ENCODE peak calls at places on chromosome X, in seven cellular contexts. One of them, this sample, is unnamed.

GRCh38 chrX:131826572-131826971 is 196.5 kb upstream of the STK26 start:
- DNase-seq in GM06990: no peak
- DNase-seq in cardiac fibroblast: no peak
- DNase-seq in astrocyte: no peak
- DNase-seq in lower leg skin: no peak
- DNase-seq in AG09309: no peak
- DNase-seq in prostate gland: no peak
- DNase-seq in this sample: no peak

GRCh38 chrX:136768469-136769084 is 12.2 kb downstream of the ARHGEF6 start:
- DNase-seq in GM06990: peak
- DNase-seq in prostate gland: no peak
- DNase-seq in cardiac fibroblast: peak
- DNase-seq in astrocyte: peak
- DNase-seq in AG09309: peak
- DNase-seq in lower leg skin: peak
- DNase-seq in this sample: peak

GRCh38 chrX:130109429-130110378 is 593 bp downstream of the ELF4 start:
- DNase-seq in prostate gland: no peak
- DNase-seq in lower leg skin: no peak
- DNase-seq in astrocyte: no peak
- DNase-seq in GM06990: no peak
- DNase-seq in cardiac fibroblast: peak
- DNase-seq in AG09309: no peak
- DNase-seq in this sample: no peak

GRCh38 chrX:102154218-102154860 is 1.4 kb downstream of the BEX5 start:
- DNase-seq in GM06990: no peak
- DNase-seq in prostate gland: peak
- DNase-seq in astrocyte: no peak
- DNase-seq in lower leg skin: no peak
- DNase-seq in AG09309: no peak
- DNase-seq in cardiac fibroblast: no peak
- DNase-seq in this sample: no peak

GRCh38 chrX:70444326-70445196 is at the start of gene DLG3:
- DNase-seq in cardiac fibroblast: peak
- DNase-seq in AG09309: no peak
- DNase-seq in lower leg skin: no peak
- DNase-seq in GM06990: no peak
- DNase-seq in prostate gland: no peak
- DNase-seq in astrocyte: no peak
- DNase-seq in this sample: no peak

GRCh38 chrX:2967584-2967983 is 38.4 kb upstream of the ARSD start:
- DNase-seq in cardiac fibroblast: no peak
- DNase-seq in AG09309: no peak
- DNase-seq in GM06990: no peak
- DNase-seq in astrocyte: no peak
- DNase-seq in prostate gland: no peak
- DNase-seq in lower leg skin: no peak
- DNase-seq in this sample: no peak

GRCh38 chrX:77969538-77969937 is at the start of gene PGAM4:
- DNase-seq in astrocyte: no peak
- DNase-seq in cardiac fibroblast: no peak
- DNase-seq in lower leg skin: no peak
- DNase-seq in GM06990: no peak
- DNase-seq in AG09309: no peak
- DNase-seq in prostate gland: no peak
- DNase-seq in this sample: no peak

GRCh38 chrX:47637546-47638195 is 7.9 kb upstream of the CFP start:
- DNase-seq in lower leg skin: no peak
- DNase-seq in AG09309: no peak
- DNase-seq in astrocyte: no peak
- DNase-seq in cardiac fibroblast: no peak
- DNase-seq in GM06990: peak
- DNase-seq in prostate gland: no peak
- DNase-seq in this sample: no peak

GRCh38 chrX:54452920-54453319 is 12.7 kb downstream of the TSR2 start:
- DNase-seq in prostate gland: no peak
- DNase-seq in AG09309: no peak
- DNase-seq in GM06990: no peak
- DNase-seq in cardiac fibroblast: peak
- DNase-seq in lower leg skin: no peak
- DNase-seq in astrocyte: no peak
- DNase-seq in this sample: no peak

DNA sequence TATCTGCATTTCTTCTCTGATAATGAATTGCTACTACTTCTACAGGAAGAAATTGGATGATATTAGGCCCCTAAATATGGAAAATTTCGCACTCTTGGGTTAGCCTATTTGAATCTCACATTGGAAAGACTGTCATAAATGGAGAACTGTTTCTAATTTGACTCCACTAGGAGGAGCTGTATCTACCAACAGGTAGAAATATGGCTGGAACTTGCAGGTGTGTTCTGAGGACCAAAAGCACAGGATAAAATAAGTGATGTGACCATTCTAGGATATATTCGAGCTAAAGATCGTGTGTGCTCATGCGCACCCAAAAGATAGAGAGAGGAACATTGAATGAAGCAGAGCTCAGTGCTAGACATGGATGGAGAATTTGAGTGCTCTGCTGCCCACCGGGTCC is 4.8 kb upstream of the NKAP start:
- DNase-seq in cardiac fibroblast: no peak
- DNase-seq in lower leg skin: no peak
- DNase-seq in astrocyte: no peak
- DNase-seq in AG09309: no peak
- DNase-seq in GM06990: no peak
- DNase-seq in prostate gland: no peak
- DNase-seq in this sample: no peak
- TF ChIP-seq CTCF in cardiac fibroblast: no peak
- TF ChIP-seq CTCF in lower leg skin: no peak
- TF ChIP-seq CTCF in astrocyte: peak
- TF ChIP-seq CTCF in AG09309: no peak
- TF ChIP-seq CTCF in GM06990: peak
- TF ChIP-seq CTCF in prostate gland: no peak
- TF ChIP-seq CTCF in this sample: peak

GRCh38 chrX:13721371-13721770 is 13.0 kb downstream of the TRAPPC2 start:
- DNase-seq in GM06990: no peak
- DNase-seq in prostate gland: no peak
- DNase-seq in lower leg skin: no peak
- DNase-seq in AG09309: no peak
- DNase-seq in astrocyte: no peak
- DNase-seq in cardiac fibroblast: no peak
- DNase-seq in this sample: no peak
- H3K4me3 ChIP-seq in GM06990: no peak
- H3K4me3 ChIP-seq in prostate gland: no peak
- H3K4me3 ChIP-seq in lower leg skin: no peak
- H3K4me3 ChIP-seq in AG09309: no peak
- H3K4me3 ChIP-seq in astrocyte: no peak
- H3K4me3 ChIP-seq in cardiac fibroblast: no peak
- H3K4me3 ChIP-seq in this sample: no peak

DNA sequence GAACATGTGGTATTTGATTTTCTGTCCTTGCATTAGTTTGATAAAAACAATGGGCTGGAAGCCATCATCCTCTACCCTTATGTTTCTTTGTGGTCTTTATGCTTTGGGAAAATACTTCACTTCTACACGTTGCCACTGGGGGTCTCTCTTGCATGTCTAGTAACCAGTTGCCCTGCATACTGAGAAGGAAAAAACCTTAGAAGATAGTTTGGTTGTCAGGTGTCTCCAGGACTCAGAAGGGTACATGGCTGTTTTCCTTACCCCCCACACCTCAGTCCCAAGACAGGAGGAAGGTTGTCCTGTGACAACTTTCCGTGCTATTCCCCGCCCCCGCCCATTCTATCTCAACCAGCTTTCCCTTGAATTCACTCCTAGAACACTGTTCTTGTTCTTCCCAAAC is 62.1 kb upstream of the LANCL3 start:
- DNase-seq in cardiac fibroblast: peak
- DNase-seq in AG09309: no peak
- DNase-seq in astrocyte: no peak
- DNase-seq in prostate gland: no peak
- DNase-seq in GM06990: no peak
- DNase-seq in lower leg skin: no peak
- DNase-seq in this sample: no peak
- TF ChIP-seq CTCF in cardiac fibroblast: peak
- TF ChIP-seq CTCF in AG09309: peak
- TF ChIP-seq CTCF in astrocyte: peak
- TF ChIP-seq CTCF in prostate gland: peak
- TF ChIP-seq CTCF in GM06990: peak
- TF ChIP-seq CTCF in lower leg skin: no peak
- TF ChIP-seq CTCF in this sample: peak

GRCh38 chrX:114221445-114221844 is 362.4 kb upstream of the HTR2C start:
- DNase-seq in astrocyte: no peak
- DNase-seq in cardiac fibroblast: no peak
- DNase-seq in AG09309: no peak
- DNase-seq in prostate gland: no peak
- DNase-seq in GM06990: no peak
- DNase-seq in lower leg skin: no peak
- DNase-seq in this sample: no peak
- H3K4me3 ChIP-seq in astrocyte: no peak
- H3K4me3 ChIP-seq in cardiac fibroblast: no peak
- H3K4me3 ChIP-seq in AG09309: no peak
- H3K4me3 ChIP-seq in prostate gland: no peak
- H3K4me3 ChIP-seq in GM06990: no peak
- H3K4me3 ChIP-seq in lower leg skin: no peak
- H3K4me3 ChIP-seq in this sample: no peak

DNA sequence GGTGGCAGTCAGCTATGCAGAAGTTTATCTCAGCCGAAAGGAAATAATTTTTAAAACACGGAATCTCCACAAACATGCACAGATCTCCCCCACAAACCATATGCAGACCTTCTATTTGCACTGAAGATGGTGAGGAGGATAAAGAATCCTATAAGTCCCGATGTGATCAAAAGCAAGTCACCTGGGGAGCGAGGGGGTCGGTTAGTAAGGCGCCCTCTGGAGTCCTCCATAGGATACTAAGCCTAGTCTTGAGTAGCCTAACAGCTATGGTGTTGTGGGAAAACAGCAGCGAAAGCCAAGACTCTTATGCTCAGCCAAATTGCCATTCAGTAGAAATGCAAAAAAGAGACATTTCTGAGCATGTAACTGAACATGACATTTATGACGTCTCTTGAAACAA is 210.9 kb downstream of the FRMPD4 start:
- DNase-seq in GM06990: no peak
- DNase-seq in astrocyte: no peak
- DNase-seq in lower leg skin: no peak
- DNase-seq in cardiac fibroblast: no peak
- DNase-seq in prostate gland: no peak
- DNase-seq in AG09309: no peak
- DNase-seq in this sample: no peak
- TF ChIP-seq CTCF in GM06990: peak
- TF ChIP-seq CTCF in astrocyte: no peak
- TF ChIP-seq CTCF in lower leg skin: no peak
- TF ChIP-seq CTCF in cardiac fibroblast: no peak
- TF ChIP-seq CTCF in prostate gland: no peak
- TF ChIP-seq CTCF in AG09309: no peak
- TF ChIP-seq CTCF in this sample: no peak

GRCh38 chrX:123713434-123713833 is 19.4 kb downstream of the THOC2 start:
- DNase-seq in GM06990: no peak
- DNase-seq in prostate gland: no peak
- DNase-seq in cardiac fibroblast: no peak
- DNase-seq in lower leg skin: no peak
- DNase-seq in AG09309: no peak
- DNase-seq in astrocyte: no peak
- DNase-seq in this sample: no peak
- H3K4me3 ChIP-seq in GM06990: no peak
- H3K4me3 ChIP-seq in prostate gland: no peak
- H3K4me3 ChIP-seq in cardiac fibroblast: no peak
- H3K4me3 ChIP-seq in lower leg skin: no peak
- H3K4me3 ChIP-seq in AG09309: no peak
- H3K4me3 ChIP-seq in astrocyte: no peak
- H3K4me3 ChIP-seq in this sample: no peak

DNA sequence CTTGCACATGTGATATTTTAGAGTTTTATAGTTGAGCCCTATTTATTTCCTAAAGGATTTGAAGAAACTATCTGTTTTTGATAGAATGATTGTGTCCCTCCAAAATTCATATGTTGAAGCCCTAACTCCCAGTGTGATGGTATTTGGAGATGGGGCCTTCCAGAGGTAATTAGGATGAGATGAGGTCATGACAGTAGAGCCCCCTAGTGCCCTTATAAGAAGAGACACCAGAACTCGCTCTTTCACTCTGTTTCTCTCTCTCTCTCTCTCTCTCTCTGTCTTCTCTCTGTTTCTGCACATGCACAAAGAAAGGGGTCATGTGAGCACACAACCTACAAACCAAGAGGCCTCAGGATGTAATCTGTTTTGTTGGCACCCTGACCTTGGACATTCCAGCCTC is 921.9 kb upstream of the DIAPH2 start:
- DNase-seq in GM06990: no peak
- DNase-seq in prostate gland: no peak
- DNase-seq in cardiac fibroblast: peak
- DNase-seq in astrocyte: no peak
- DNase-seq in lower leg skin: no peak
- DNase-seq in AG09309: no peak
- DNase-seq in this sample: no peak
- TF ChIP-seq CTCF in GM06990: peak
- TF ChIP-seq CTCF in prostate gland: no peak
- TF ChIP-seq CTCF in cardiac fibroblast: peak
- TF ChIP-seq CTCF in astrocyte: no peak
- TF ChIP-seq CTCF in lower leg skin: no peak
- TF ChIP-seq CTCF in AG09309: no peak
- TF ChIP-seq CTCF in this sample: peak

GRCh38 chrX:41885724-41886123 is 37.6 kb downstream of the CASK start:
- DNase-seq in prostate gland: no peak
- DNase-seq in lower leg skin: no peak
- DNase-seq in astrocyte: no peak
- DNase-seq in AG09309: no peak
- DNase-seq in cardiac fibroblast: no peak
- DNase-seq in GM06990: no peak
- DNase-seq in this sample: no peak

GRCh38 chrX:41887691-41888090 is 35.7 kb downstream of the CASK start:
- DNase-seq in AG09309: no peak
- DNase-seq in GM06990: no peak
- DNase-seq in cardiac fibroblast: no peak
- DNase-seq in astrocyte: no peak
- DNase-seq in lower leg skin: no peak
- DNase-seq in prostate gland: no peak
- DNase-seq in this sample: no peak

GRCh38 chrX:41890026-41890423 is 33.3 kb downstream of the CASK start:
- DNase-seq in GM06990: no peak
- DNase-seq in AG09309: no peak
- DNase-seq in cardiac fibroblast: no peak
- DNase-seq in prostate gland: no peak
- DNase-seq in astrocyte: no peak
- DNase-seq in lower leg skin: no peak
- DNase-seq in this sample: no peak

DNA sequence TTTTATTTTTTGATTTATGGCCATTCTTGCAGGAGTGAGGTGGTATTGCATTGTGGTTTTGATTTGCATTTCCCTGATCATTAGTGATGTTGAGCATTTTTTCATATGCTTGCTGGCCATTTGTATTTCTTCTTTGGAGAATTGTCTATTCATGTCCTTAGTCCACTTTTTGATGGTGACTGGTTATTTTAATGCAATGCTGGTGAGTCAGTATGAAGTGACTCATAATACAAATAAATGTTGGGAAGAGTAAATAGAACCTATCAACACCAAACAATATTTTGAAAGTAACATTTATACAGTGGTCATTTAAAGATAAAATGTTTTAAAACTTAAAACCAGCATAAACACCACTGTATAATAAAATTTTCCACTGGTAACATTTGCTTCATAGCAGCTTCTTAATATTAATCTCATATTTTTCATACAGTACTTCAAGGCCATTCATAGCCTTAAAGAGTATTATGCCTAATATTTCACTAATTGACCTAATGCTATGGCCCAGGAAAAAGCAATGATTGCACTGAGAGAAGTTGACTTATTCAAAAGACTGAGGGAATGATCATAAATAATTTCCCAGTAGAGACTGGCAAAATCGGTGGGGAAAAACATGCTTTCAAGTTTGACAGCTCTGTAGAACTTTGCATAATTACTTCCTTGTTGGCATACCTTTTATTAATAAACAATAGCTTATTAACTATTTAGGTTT is 33.9 kb downstream of the CASK start:
- DNase-seq in lower leg skin: no peak
- DNase-seq in astrocyte: peak
- DNase-seq in prostate gland: no peak
- DNase-seq in AG09309: no peak
- DNase-seq in cardiac fibroblast: peak
- DNase-seq in GM06990: no peak
- DNase-seq in this sample: no peak
- H3K4me3 ChIP-seq in lower leg skin: no peak
- H3K4me3 ChIP-seq in astrocyte: no peak
- H3K4me3 ChIP-seq in prostate gland: no peak
- H3K4me3 ChIP-seq in AG09309: no peak
- H3K4me3 ChIP-seq in cardiac fibroblast: no peak
- H3K4me3 ChIP-seq in GM06990: no peak
- H3K4me3 ChIP-seq in this sample: no peak

This sample was measured in retinal pigment epithelial cell.